ENCODE peak calls at places on chromosomes 12 and 14, in four cellular contexts. One of them, this sample, is unnamed.

GRCh38 chr14:22052795-22053194 is 379.2 kb upstream of the OR4E1 start:
- ATAC-seq in heart left ventricle: no peak
- ATAC-seq in effector memory CD8-positive, alpha-beta T cell: no peak
- ATAC-seq in RWPE2: no peak
- ATAC-seq in this sample: no peak

GRCh38 chr14:100237735-100238418 is 1.1 kb upstream of the YY1 start:
- ATAC-seq in heart left ventricle: peak
- ATAC-seq in RWPE2: peak
- ATAC-seq in effector memory CD8-positive, alpha-beta T cell: peak
- ATAC-seq in this sample: no peak

GRCh38 chr14:99129211-99129696 is 142.7 kb downstream of the BCL11B start:
- ATAC-seq in effector memory CD8-positive, alpha-beta T cell: no peak
- ATAC-seq in heart left ventricle: no peak
- ATAC-seq in RWPE2: no peak
- ATAC-seq in this sample: no peak

GRCh38 chr12:132021031-132021871 is 71.5 kb downstream of the EP400 start:
- ATAC-seq in RWPE2: no peak
- ATAC-seq in heart left ventricle: no peak
- ATAC-seq in effector memory CD8-positive, alpha-beta T cell: no peak
- ATAC-seq in this sample: peak

GRCh38 chr12:26768611-26769603 is 64.1 kb downstream of the ITPR2 start:
- ATAC-seq in RWPE2: no peak
- ATAC-seq in effector memory CD8-positive, alpha-beta T cell: no peak
- ATAC-seq in heart left ventricle: no peak
- ATAC-seq in this sample: no peak

GRCh38 chr14:88422919-88423318 is 37.5 kb downstream of the SPATA7 start:
- ATAC-seq in RWPE2: peak
- ATAC-seq in effector memory CD8-positive, alpha-beta T cell: no peak
- ATAC-seq in heart left ventricle: no peak
- ATAC-seq in this sample: peak

GRCh38 chr12:30610718-30611117 is 85.0 kb downstream of the IPO8 start:
- ATAC-seq in effector memory CD8-positive, alpha-beta T cell: no peak
- ATAC-seq in heart left ventricle: no peak
- ATAC-seq in RWPE2: no peak
- ATAC-seq in this sample: no peak

GRCh38 chr12:21650997-21651396 is 6.6 kb downstream of the LDHB start:
- ATAC-seq in heart left ventricle: no peak
- ATAC-seq in RWPE2: no peak
- ATAC-seq in effector memory CD8-positive, alpha-beta T cell: no peak
- ATAC-seq in this sample: no peak

GRCh38 chr14:89543420-89543790 is 126.4 kb upstream of the FOXN3 start:
- ATAC-seq in effector memory CD8-positive, alpha-beta T cell: no peak
- ATAC-seq in RWPE2: no peak
- ATAC-seq in heart left ventricle: no peak
- ATAC-seq in this sample: no peak

GRCh38 chr12:52670961-52671360 is 9.2 kb downstream of the KRT1 start:
- ATAC-seq in effector memory CD8-positive, alpha-beta T cell: no peak
- ATAC-seq in RWPE2: peak
- ATAC-seq in heart left ventricle: no peak
- ATAC-seq in this sample: no peak

GRCh38 chr12:62227091-62227490 is 33.1 kb upstream of the USP15 start:
- ATAC-seq in RWPE2: no peak
- ATAC-seq in heart left ventricle: no peak
- ATAC-seq in effector memory CD8-positive, alpha-beta T cell: no peak
- ATAC-seq in this sample: no peak

GRCh38 chr12:125341422-125341821 is 276.2 kb downstream of the AACS start:
- ATAC-seq in heart left ventricle: no peak
- ATAC-seq in RWPE2: no peak
- ATAC-seq in effector memory CD8-positive, alpha-beta T cell: no peak
- ATAC-seq in this sample: no peak

GRCh38 chr14:102933618-102934231 is 11.3 kb downstream of the AMN start:
- ATAC-seq in heart left ventricle: no peak
- ATAC-seq in effector memory CD8-positive, alpha-beta T cell: no peak
- ATAC-seq in RWPE2: no peak
- ATAC-seq in this sample: no peak

This sample was measured in esophagus mucosa.